ENCODE peak calls at places on chromosomes 4 and X, in eight cellular contexts. One of them, this sample, is unnamed.
A peak's percentile ranks its signal among the peaks of the same experiment; 100 is the strongest.

GRCh38 chrX:75648803-75649588 is 126.2 kb upstream of the ZDHHC15 start:
- DNase-seq in cardiac muscle cell: no peak
- DNase-seq in heart right ventricle: no peak
- DNase-seq in HCT116: no peak
- DNase-seq in effector memory CD4-positive, alpha-beta T cell: no peak
- DNase-seq in uterus: no peak
- DNase-seq in mammary epithelial cell: no peak
- DNase-seq in psoas muscle: no peak
- DNase-seq in this sample: no peak

GRCh38 chrX:34956915-34957314 is 14.3 kb downstream of the FAM47B start:
- DNase-seq in cardiac muscle cell: no peak
- DNase-seq in heart right ventricle: no peak
- DNase-seq in HCT116: no peak
- DNase-seq in effector memory CD4-positive, alpha-beta T cell: no peak
- DNase-seq in uterus: no peak
- DNase-seq in mammary epithelial cell: peak; percentile 9
- DNase-seq in psoas muscle: no peak
- DNase-seq in this sample: no peak

GRCh38 chr4:83876047-83876446 is 340.1 kb downstream of the GPAT3 start:
- DNase-seq in cardiac muscle cell: no peak
- DNase-seq in heart right ventricle: no peak
- DNase-seq in HCT116: no peak
- DNase-seq in effector memory CD4-positive, alpha-beta T cell: no peak
- DNase-seq in uterus: no peak
- DNase-seq in mammary epithelial cell: no peak
- DNase-seq in psoas muscle: no peak
- DNase-seq in this sample: no peak

GRCh38 chr4:47536956-47537355 is 51.9 kb downstream of the ATP10D start:
- DNase-seq in cardiac muscle cell: no peak
- DNase-seq in heart right ventricle: no peak
- DNase-seq in HCT116: no peak
- DNase-seq in effector memory CD4-positive, alpha-beta T cell: no peak
- DNase-seq in uterus: no peak
- DNase-seq in mammary epithelial cell: no peak
- DNase-seq in psoas muscle: no peak
- DNase-seq in this sample: no peak

GRCh38 chr4:19623866-19624265 is 627.8 kb upstream of the SLIT2 start:
- DNase-seq in cardiac muscle cell: no peak
- DNase-seq in heart right ventricle: no peak
- DNase-seq in HCT116: no peak
- DNase-seq in effector memory CD4-positive, alpha-beta T cell: no peak
- DNase-seq in uterus: no peak
- DNase-seq in mammary epithelial cell: no peak
- DNase-seq in psoas muscle: no peak
- DNase-seq in this sample: no peak

GRCh38 chrX:4277122-4277521 is 563.7 kb upstream of the PRKX start:
- DNase-seq in cardiac muscle cell: no peak
- DNase-seq in heart right ventricle: no peak
- DNase-seq in HCT116: no peak
- DNase-seq in effector memory CD4-positive, alpha-beta T cell: no peak
- DNase-seq in uterus: no peak
- DNase-seq in mammary epithelial cell: peak; percentile 2
- DNase-seq in psoas muscle: no peak
- DNase-seq in this sample: no peak

GRCh38 chr4:21830272-21830671 is 118.3 kb downstream of the KCNIP4 start:
- DNase-seq in cardiac muscle cell: no peak
- DNase-seq in heart right ventricle: no peak
- DNase-seq in HCT116: no peak
- DNase-seq in effector memory CD4-positive, alpha-beta T cell: no peak
- DNase-seq in uterus: no peak
- DNase-seq in mammary epithelial cell: no peak
- DNase-seq in psoas muscle: no peak
- DNase-seq in this sample: no peak

GRCh38 chrX:154525606-154526490 is 9.8 kb upstream of the FAM3A start:
- DNase-seq in cardiac muscle cell: no peak
- DNase-seq in heart right ventricle: no peak
- DNase-seq in HCT116: no peak
- DNase-seq in effector memory CD4-positive, alpha-beta T cell: no peak
- DNase-seq in uterus: no peak
- DNase-seq in mammary epithelial cell: no peak
- DNase-seq in psoas muscle: no peak
- DNase-seq in this sample: no peak

GRCh38 chr4:27046851-27047250 is 186.2 kb downstream of the STIM2 start:
- DNase-seq in cardiac muscle cell: no peak
- DNase-seq in heart right ventricle: no peak
- DNase-seq in HCT116: no peak
- DNase-seq in effector memory CD4-positive, alpha-beta T cell: no peak
- DNase-seq in uterus: no peak
- DNase-seq in mammary epithelial cell: no peak
- DNase-seq in psoas muscle: no peak
- DNase-seq in this sample: no peak

GRCh38 chr4:94758141-94758699 is 465 bp downstream of the BMPR1B start:
- DNase-seq in cardiac muscle cell: no peak
- DNase-seq in heart right ventricle: peak; percentile 27
- DNase-seq in HCT116: no peak
- DNase-seq in effector memory CD4-positive, alpha-beta T cell: no peak
- DNase-seq in uterus: peak; percentile 25
- DNase-seq in mammary epithelial cell: no peak
- DNase-seq in psoas muscle: peak; percentile 37
- DNase-seq in this sample: no peak

GRCh38 chr4:89486042-89486441 is 178.4 kb upstream of the GPRIN3 start:
- DNase-seq in cardiac muscle cell: peak; percentile 14
- DNase-seq in heart right ventricle: no peak
- DNase-seq in HCT116: no peak
- DNase-seq in effector memory CD4-positive, alpha-beta T cell: no peak
- DNase-seq in uterus: no peak
- DNase-seq in mammary epithelial cell: peak; percentile 19
- DNase-seq in psoas muscle: no peak
- DNase-seq in this sample: no peak

GRCh38 chrX:27796640-27797257 is 11.0 kb upstream of the MAGEB10 start:
- DNase-seq in cardiac muscle cell: no peak
- DNase-seq in heart right ventricle: no peak
- DNase-seq in HCT116: no peak
- DNase-seq in effector memory CD4-positive, alpha-beta T cell: no peak
- DNase-seq in uterus: no peak
- DNase-seq in mammary epithelial cell: no peak
- DNase-seq in psoas muscle: no peak
- DNase-seq in this sample: no peak

GRCh38 chrX:109880629-109881028 is 122.3 kb upstream of the TMEM164 start:
- DNase-seq in cardiac muscle cell: no peak
- DNase-seq in heart right ventricle: no peak
- DNase-seq in HCT116: no peak
- DNase-seq in effector memory CD4-positive, alpha-beta T cell: no peak
- DNase-seq in uterus: no peak
- DNase-seq in mammary epithelial cell: no peak
- DNase-seq in psoas muscle: no peak
- DNase-seq in this sample: no peak

GRCh38 chr4:20698382-20698781 is 1.9 kb upstream of the PACRGL start:
- DNase-seq in cardiac muscle cell: no peak
- DNase-seq in heart right ventricle: no peak
- DNase-seq in HCT116: no peak
- DNase-seq in effector memory CD4-positive, alpha-beta T cell: no peak
- DNase-seq in uterus: no peak
- DNase-seq in mammary epithelial cell: peak; percentile 22
- DNase-seq in psoas muscle: no peak
- DNase-seq in this sample: no peak

GRCh38 chr4:11739992-11740391 is 311.3 kb upstream of the HS3ST1 start:
- DNase-seq in cardiac muscle cell: no peak
- DNase-seq in heart right ventricle: no peak
- DNase-seq in HCT116: no peak
- DNase-seq in effector memory CD4-positive, alpha-beta T cell: no peak
- DNase-seq in uterus: no peak
- DNase-seq in mammary epithelial cell: no peak
- DNase-seq in psoas muscle: no peak
- DNase-seq in this sample: no peak

GRCh38 chr4:47031011-47031678 is at the start of gene GABRB1:
- DNase-seq in cardiac muscle cell: peak; percentile 72
- DNase-seq in heart right ventricle: peak; percentile 58
- DNase-seq in HCT116: no peak
- DNase-seq in effector memory CD4-positive, alpha-beta T cell: no peak
- DNase-seq in uterus: peak; percentile 40
- DNase-seq in mammary epithelial cell: peak; percentile 31
- DNase-seq in psoas muscle: peak; percentile 22
- DNase-seq in this sample: no peak

GRCh38 chrX:130895299-130895698 is 7.7 kb downstream of the ENOX2 start:
- DNase-seq in cardiac muscle cell: no peak
- DNase-seq in heart right ventricle: no peak
- DNase-seq in HCT116: no peak
- DNase-seq in effector memory CD4-positive, alpha-beta T cell: no peak
- DNase-seq in uterus: no peak
- DNase-seq in mammary epithelial cell: no peak
- DNase-seq in psoas muscle: no peak
- DNase-seq in this sample: no peak

GRCh38 chr4:17961249-17961648 is 60.3 kb downstream of the LCORL start:
- DNase-seq in cardiac muscle cell: no peak
- DNase-seq in heart right ventricle: no peak
- DNase-seq in HCT116: no peak
- DNase-seq in effector memory CD4-positive, alpha-beta T cell: no peak
- DNase-seq in uterus: no peak
- DNase-seq in mammary epithelial cell: no peak
- DNase-seq in psoas muscle: no peak
- DNase-seq in this sample: no peak

GRCh38 chr4:844752-845232 is 18.9 kb upstream of the CPLX1 start:
- DNase-seq in cardiac muscle cell: no peak
- DNase-seq in heart right ventricle: no peak
- DNase-seq in HCT116: no peak
- DNase-seq in effector memory CD4-positive, alpha-beta T cell: no peak
- DNase-seq in uterus: no peak
- DNase-seq in mammary epithelial cell: no peak
- DNase-seq in psoas muscle: no peak
- DNase-seq in this sample: no peak

GRCh38 chrX:50874878-50875277 is 35.7 kb upstream of the BMP15 start:
- DNase-seq in cardiac muscle cell: no peak
- DNase-seq in heart right ventricle: no peak
- DNase-seq in HCT116: no peak
- DNase-seq in effector memory CD4-positive, alpha-beta T cell: no peak
- DNase-seq in uterus: no peak
- DNase-seq in mammary epithelial cell: no peak
- DNase-seq in psoas muscle: no peak
- DNase-seq in this sample: no peak

GRCh38 chrX:54447461-54447860 is 7.3 kb downstream of the TSR2 start:
- DNase-seq in cardiac muscle cell: peak; percentile 5
- DNase-seq in heart right ventricle: no peak
- DNase-seq in HCT116: no peak
- DNase-seq in effector memory CD4-positive, alpha-beta T cell: no peak
- DNase-seq in uterus: no peak
- DNase-seq in mammary epithelial cell: no peak
- DNase-seq in psoas muscle: no peak
- DNase-seq in this sample: no peak

GRCh38 chr4:140609548-140610425 is 41.0 kb upstream of the UCP1 start:
- DNase-seq in cardiac muscle cell: peak; percentile 82
- DNase-seq in heart right ventricle: no peak
- DNase-seq in HCT116: peak; percentile 41
- DNase-seq in effector memory CD4-positive, alpha-beta T cell: no peak
- DNase-seq in uterus: no peak
- DNase-seq in mammary epithelial cell: peak; percentile 45
- DNase-seq in psoas muscle: no peak
- DNase-seq in this sample: no peak

GRCh38 chr4:110619001-110619350 is 3.9 kb downstream of the PITX2 start:
- DNase-seq in cardiac muscle cell: no peak
- DNase-seq in heart right ventricle: no peak
- DNase-seq in HCT116: no peak
- DNase-seq in effector memory CD4-positive, alpha-beta T cell: no peak
- DNase-seq in uterus: no peak
- DNase-seq in mammary epithelial cell: no peak
- DNase-seq in psoas muscle: no peak
- DNase-seq in this sample: no peak

DNA sequence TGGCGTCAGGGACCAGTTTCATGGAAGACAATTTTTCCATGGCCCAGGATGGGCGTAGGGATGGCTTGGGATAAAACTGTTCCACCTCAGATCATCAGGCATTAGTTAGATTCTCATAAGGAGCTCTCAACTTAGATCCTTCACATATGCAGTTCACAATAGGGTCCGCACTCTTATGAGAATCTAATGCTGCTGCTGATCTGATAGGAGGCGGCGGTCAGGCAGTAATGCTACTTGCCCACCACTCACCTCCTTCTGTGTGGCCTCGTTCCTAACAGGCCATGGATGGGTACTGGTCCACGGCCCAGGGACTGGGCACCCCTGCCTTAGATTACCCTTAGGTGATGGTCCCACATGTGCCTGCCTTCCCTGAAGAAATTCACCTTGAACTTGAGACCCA is 28.8 kb upstream of the ENPP6 start:
- DNase-seq in cardiac muscle cell: no peak
- DNase-seq in heart right ventricle: no peak
- DNase-seq in HCT116: no peak
- DNase-seq in effector memory CD4-positive, alpha-beta T cell: no peak
- DNase-seq in uterus: no peak
- DNase-seq in mammary epithelial cell: no peak
- DNase-seq in psoas muscle: no peak
- DNase-seq in this sample: no peak
- H3K4me3 ChIP-seq in cardiac muscle cell: no peak overlapping the region
- H3K4me3 ChIP-seq in heart right ventricle: no peak overlapping the region
- H3K4me3 ChIP-seq in HCT116: no peak overlapping the region
- H3K4me3 ChIP-seq in effector memory CD4-positive, alpha-beta T cell: no peak overlapping the region
- H3K4me3 ChIP-seq in uterus: no peak overlapping the region
- H3K4me3 ChIP-seq in mammary epithelial cell: no peak overlapping the region
- H3K4me3 ChIP-seq in psoas muscle: no peak overlapping the region
- H3K4me3 ChIP-seq in this sample: no peak overlapping the region

GRCh38 chr4:98928131-98928504 is 815 bp downstream of the EIF4E start:
- DNase-seq in cardiac muscle cell: peak; percentile 84
- DNase-seq in heart right ventricle: peak; percentile 46
- DNase-seq in HCT116: peak; percentile 64
- DNase-seq in effector memory CD4-positive, alpha-beta T cell: peak; percentile 58
- DNase-seq in uterus: peak; percentile 60
- DNase-seq in mammary epithelial cell: peak; percentile 80
- DNase-seq in psoas muscle: peak; percentile 64
- DNase-seq in this sample: peak; percentile 20
- H3K4me1 ChIP-seq in cardiac muscle cell: peaks cover 4% of the 10 kb centered on the region
- H3K4me1 ChIP-seq in heart right ventricle: peaks cover 33% of the 10 kb centered on the region
- H3K4me1 ChIP-seq in HCT116: peaks cover 29% of the 10 kb centered on the region
- H3K4me1 ChIP-seq in effector memory CD4-positive, alpha-beta T cell: no peaks in the 10 kb centered on the region
- H3K4me1 ChIP-seq in uterus: peaks cover 5% of the 10 kb centered on the region
- H3K4me1 ChIP-seq in mammary epithelial cell: peaks cover 7% of the 10 kb centered on the region
- H3K4me1 ChIP-seq in psoas muscle: peaks cover 45% of the 10 kb centered on the region
- H3K4me1 ChIP-seq in this sample: peaks cover 15% of the 10 kb centered on the region

DNA sequence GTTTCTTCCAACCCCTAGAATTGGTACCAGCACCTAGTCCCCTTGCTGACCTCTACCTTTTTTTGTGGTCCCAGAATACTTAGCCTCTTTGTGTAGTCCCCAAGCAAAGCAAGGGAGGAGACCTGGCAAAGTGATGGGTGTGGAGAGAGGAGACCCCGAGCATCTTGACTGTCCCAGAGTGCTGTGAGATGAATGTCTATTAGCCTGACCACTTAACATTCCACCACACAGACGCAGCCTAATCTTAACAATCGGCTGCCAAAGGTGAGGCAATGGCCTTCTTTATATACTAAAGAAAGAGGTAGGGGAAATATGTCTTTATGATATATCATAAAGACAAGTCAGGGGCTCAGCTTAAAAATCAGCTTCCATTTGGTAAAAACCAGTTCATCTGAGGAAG is 55.9 kb downstream of the TRIM2 start:
- DNase-seq in cardiac muscle cell: no peak
- DNase-seq in heart right ventricle: no peak
- DNase-seq in HCT116: no peak
- DNase-seq in effector memory CD4-positive, alpha-beta T cell: no peak
- DNase-seq in uterus: no peak
- DNase-seq in mammary epithelial cell: no peak
- DNase-seq in psoas muscle: no peak
- DNase-seq in this sample: no peak
- H3K4me3 ChIP-seq in cardiac muscle cell: no peak overlapping the region
- H3K4me3 ChIP-seq in heart right ventricle: no peak overlapping the region
- H3K4me3 ChIP-seq in HCT116: no peak overlapping the region
- H3K4me3 ChIP-seq in effector memory CD4-positive, alpha-beta T cell: no peak overlapping the region
- H3K4me3 ChIP-seq in uterus: no peak overlapping the region
- H3K4me3 ChIP-seq in mammary epithelial cell: no peak overlapping the region
- H3K4me3 ChIP-seq in psoas muscle: no peak overlapping the region
- H3K4me3 ChIP-seq in this sample: no peak overlapping the region

GRCh38 chr4:37982736-37983135 is 22.5 kb downstream of the PTTG2 start:
- DNase-seq in cardiac muscle cell: no peak
- DNase-seq in heart right ventricle: no peak
- DNase-seq in HCT116: no peak
- DNase-seq in effector memory CD4-positive, alpha-beta T cell: no peak
- DNase-seq in uterus: no peak
- DNase-seq in mammary epithelial cell: no peak
- DNase-seq in psoas muscle: no peak
- DNase-seq in this sample: no peak
- H3K4me1 ChIP-seq in cardiac muscle cell: peaks cover 8% of the 10 kb centered on the region
- H3K4me1 ChIP-seq in heart right ventricle: peaks cover 71% of the 10 kb centered on the region
- H3K4me1 ChIP-seq in HCT116: peaks cover 18% of the 10 kb centered on the region
- H3K4me1 ChIP-seq in effector memory CD4-positive, alpha-beta T cell: peaks cover 10% of the 10 kb centered on the region
- H3K4me1 ChIP-seq in uterus: no peaks in the 10 kb centered on the region
- H3K4me1 ChIP-seq in mammary epithelial cell: peaks cover 5% of the 10 kb centered on the region
- H3K4me1 ChIP-seq in psoas muscle: peaks cover 7% of the 10 kb centered on the region
- H3K4me1 ChIP-seq in this sample: peaks cover 14% of the 10 kb centered on the region

This sample was measured in CD8-positive, alpha-beta T cell.